ENCODE peak calls at places on chromosomes 2 and 18, in seven cellular contexts. E is T follicular helper cell, D is NCI-H2029 treated with DMSO at 0.1 percent for 48 hours, A is DND-41, Q is gastrocnemius medialis, G is ureter, O is NCI-H460. V is an unnamed sample.

GRCh38 chr2:1973636-1974035 is 229.3 kb upstream of the PXDN start:
- DNase-seq in E (no peak), D (peak; percentile 46), A (no peak), Q (no peak), G (peak; percentile 27), O (no peak), V (no peak)

GRCh38 chr2:150138587-150138986 is 348.9 kb downstream of the RND3 start:
- DNase-seq in E (no peak), D (no peak), A (no peak), Q (no peak), G (no peak), O (no peak), V (no peak)

GRCh38 chr18:63775166-63775730 is at the start of gene SERPINB7:
- DNase-seq in E (no peak), D (no peak), A (no peak), Q (no peak), G (no peak), O (no peak), V (no peak)

GRCh38 chr18:46071894-46072867 is at the start of gene PSTPIP2:
- DNase-seq in E (peak; percentile 44), D (no peak), A (no peak), Q (peak; percentile 62), G (peak; percentile 73), O (peak; percentile 22), V (peak; percentile 31)

GRCh38 chr18:62781893-62782292 is 66.6 kb downstream of the PHLPP1 start:
- DNase-seq in E (no peak), D (peak; percentile 34), A (no peak), Q (peak; percentile 58), G (no peak), O (no peak), V (no peak)

GRCh38 chr2:80437959-80438358 is 133.4 kb upstream of the LRRTM1 start:
- DNase-seq in E (no peak), D (no peak), A (no peak), Q (no peak), G (no peak), O (no peak), V (no peak)

GRCh38 chr2:45258251-45258775 is 249.1 kb upstream of the SIX2 start:
- DNase-seq in E (no peak), D (no peak), A (no peak), Q (no peak), G (no peak), O (no peak), V (no peak)

GRCh38 chr18:63518178-63519012 is 23.8 kb upstream of the SERPINB12 start:
- DNase-seq in E (peak; percentile 27), D (peak; percentile 49), A (peak; percentile 59), Q (peak; percentile 23), G (peak; percentile 67), O (peak; percentile 81), V (peak; percentile 4)

GRCh38 chr2:7633556-7634153 is 716.4 kb downstream of the RNF144A start:
- DNase-seq in E (no peak), D (no peak), A (peak; percentile 41), Q (no peak), G (no peak), O (no peak), V (no peak)

GRCh38 chr2:39481611-39482010 is 44.5 kb upstream of the MAP4K3 start:
- DNase-seq in E (no peak), D (no peak), A (no peak), Q (no peak), G (no peak), O (no peak), V (no peak)

GRCh38 chr2:236244256-236244655 is 19.9 kb downstream of the ASB18 start:
- DNase-seq in E (no peak), D (no peak), A (no peak), Q (no peak), G (peak; percentile 6), O (no peak), V (no peak)

GRCh38 chr2:147374410-147374811 is 470.4 kb upstream of the ACVR2A start:
- DNase-seq in E (no peak), D (peak; percentile 33), A (no peak), Q (no peak), G (no peak), O (no peak), V (no peak)

GRCh38 chr18:45793295-45793965 is 32.0 kb upstream of the SIGLEC15 start:
- DNase-seq in E (no peak), D (no peak), A (no peak), Q (no peak), G (no peak), O (peak; percentile 28), V (no peak)

GRCh38 chr18:48142353-48142752 is 211.9 kb upstream of the SMAD2 start:
- DNase-seq in E (no peak), D (no peak), A (no peak), Q (no peak), G (no peak), O (no peak), V (no peak)

GRCh38 chr2:3168230-3168891 is 209.3 kb downstream of the EIPR1 start:
- DNase-seq in E (no peak), D (no peak), A (no peak), Q (no peak), G (no peak), O (no peak), V (no peak)

GRCh38 chr2:112794131-112794733 is 9.9 kb upstream of the IL1A start:
- DNase-seq in E (no peak), D (no peak), A (peak; percentile 45), Q (peak; percentile 18), G (peak; percentile 73), O (peak; percentile 98), V (no peak)

GRCh38 chr2:217890445-217890844 is 112.3 kb downstream of the TNS1 start:
- DNase-seq in E (no peak), D (no peak), A (no peak), Q (peak; percentile 92), G (no peak), O (no peak), V (no peak)